ENCODE peak calls at places on chromosomes 6 and 20, in ten cellular contexts. I, X, S, Q, Y, N, R, L, G and D are unnamed samples.

GRCh38 chr6:160798625-160799024 is 96.6 kb downstream of the PLG start:
- DNase-seq in I (no peak), X (no peak), S (no peak), Q (no peak), Y (no peak), N (no peak), R (no peak), L (no peak), G (no peak), D (no peak)

GRCh38 chr20:23509580-23509913 is 18.6 kb downstream of the CST8 start:
- DNase-seq in I (no peak), X (no peak), S (no peak), Q (no peak), Y (no peak), N (no peak), R (no peak), L (no peak), G (no peak), D (no peak)

GRCh38 chr6:90463359-90463758 is 123.5 kb downstream of the MAP3K7 start:
- DNase-seq in I (no peak), X (no peak), S (no peak), Q (no peak), Y (no peak), N (no peak), R (no peak), L (no peak), G (no peak), D (no peak)

GRCh38 chr6:18990313-18990978 is 603.3 kb downstream of the RNF144B start:
- DNase-seq in I (peak), X (peak), S (peak), Q (peak), Y (peak), N (peak), R (peak), L (peak), G (peak), D (peak)

GRCh38 chr6:157530724-157531168 is 149.8 kb downstream of the ZDHHC14 start:
- DNase-seq in I (no peak), X (no peak), S (no peak), Q (no peak), Y (no peak), N (no peak), R (no peak), L (no peak), G (no peak), D (no peak)

GRCh38 chr6:33854572-33855030 is 50.8 kb upstream of the MLN start:
- DNase-seq in I (no peak), X (no peak), S (peak), Q (no peak), Y (no peak), N (no peak), R (no peak), L (no peak), G (no peak), D (no peak)

GRCh38 chr20:40637176-40637575 is 51.9 kb downstream of the MAFB start:
- DNase-seq in I (no peak), X (no peak), S (no peak), Q (no peak), Y (no peak), N (no peak), R (no peak), L (no peak), G (no peak), D (peak)

GRCh38 chr6:4291453-4292403 is 156.4 kb upstream of the ECI2 start:
- DNase-seq in I (peak), X (no peak), S (no peak), Q (peak), Y (no peak), N (no peak), R (peak), L (no peak), G (no peak), D (no peak)

GRCh38 chr6:134317471-134318131 is at the start of gene SGK1:
- DNase-seq in I (peak), X (no peak), S (no peak), Q (no peak), Y (peak), N (peak), R (peak), L (peak), G (no peak), D (no peak)

GRCh38 chr6:84033523-84034451 is at the start of gene MRAP2:
- DNase-seq in I (peak), X (peak), S (no peak), Q (no peak), Y (peak), N (peak), R (peak), L (no peak), G (peak), D (no peak)

GRCh38 chr20:49575551-49576060 is 7.7 kb upstream of the PTGIS start:
- DNase-seq in I (peak), X (no peak), S (peak), Q (peak), Y (no peak), N (no peak), R (no peak), L (peak), G (no peak), D (no peak)

GRCh38 chr6:28741363-28741762 is 182.4 kb downstream of the TRIM27 start:
- DNase-seq in I (no peak), X (no peak), S (no peak), Q (no peak), Y (no peak), N (no peak), R (no peak), L (no peak), G (no peak), D (no peak)

GRCh38 chr20:37379967-37380828 is 34.3 kb downstream of the SRC start:
- DNase-seq in I (no peak), X (peak), S (no peak), Q (no peak), Y (no peak), N (no peak), R (no peak), L (peak), G (no peak), D (no peak)

GRCh38 chr6:44303842-44304241 is 9.3 kb downstream of the AARS2 start:
- DNase-seq in I (no peak), X (no peak), S (no peak), Q (no peak), Y (no peak), N (no peak), R (no peak), L (no peak), G (no peak), D (no peak)

GRCh38 chr6:165889636-165890403 is 226.8 kb upstream of the PDE10A start:
- DNase-seq in I (peak), X (no peak), S (peak), Q (no peak), Y (no peak), N (no peak), R (peak), L (no peak), G (no peak), D (no peak)

GRCh38 chr6:43689421-43689820 is 1.8 kb upstream of the MRPS18A start:
- DNase-seq in I (no peak), X (no peak), S (no peak), Q (no peak), Y (no peak), N (no peak), R (no peak), L (no peak), G (no peak), D (no peak)

GRCh38 chr6:138769102-138769676 is 4.4 kb upstream of the CCDC28A start:
- DNase-seq in I (peak), X (no peak), S (no peak), Q (no peak), Y (no peak), N (no peak), R (no peak), L (no peak), G (no peak), D (no peak)

GRCh38 chr6:111804627-111805235 is 68.5 kb downstream of the FYN start:
- DNase-seq in I (peak), X (no peak), S (peak), Q (no peak), Y (no peak), N (peak), R (no peak), L (no peak), G (no peak), D (no peak)
- TF ChIP-seq CTCF in I (peak), X (no peak), S (no peak), Q (no peak), Y (no peak), N (no peak), R (no peak), L (peak), G (no peak), D (no peak)

GRCh38 chr6:151379933-151380847 is 11.2 kb downstream of the ZBTB2 start:
- DNase-seq in I (no peak), X (no peak), S (no peak), Q (no peak), Y (no peak), N (peak), R (no peak), L (no peak), G (no peak), D (no peak)

GRCh38 chr6:151377095-151377494 is 14.3 kb downstream of the ZBTB2 start:
- DNase-seq in I (no peak), X (no peak), S (no peak), Q (no peak), Y (no peak), N (no peak), R (no peak), L (no peak), G (no peak), D (no peak)

GRCh38 chr6:151375833-151376232 is 15.5 kb downstream of the ZBTB2 start:
- DNase-seq in I (no peak), X (no peak), S (no peak), Q (no peak), Y (no peak), N (no peak), R (no peak), L (no peak), G (no peak), D (no peak)

GRCh38 chr6:151374024-151374423 is 17.3 kb downstream of the ZBTB2 start:
- DNase-seq in I (peak), X (no peak), S (no peak), Q (peak), Y (no peak), N (no peak), R (peak), L (no peak), G (no peak), D (no peak)

DNA sequence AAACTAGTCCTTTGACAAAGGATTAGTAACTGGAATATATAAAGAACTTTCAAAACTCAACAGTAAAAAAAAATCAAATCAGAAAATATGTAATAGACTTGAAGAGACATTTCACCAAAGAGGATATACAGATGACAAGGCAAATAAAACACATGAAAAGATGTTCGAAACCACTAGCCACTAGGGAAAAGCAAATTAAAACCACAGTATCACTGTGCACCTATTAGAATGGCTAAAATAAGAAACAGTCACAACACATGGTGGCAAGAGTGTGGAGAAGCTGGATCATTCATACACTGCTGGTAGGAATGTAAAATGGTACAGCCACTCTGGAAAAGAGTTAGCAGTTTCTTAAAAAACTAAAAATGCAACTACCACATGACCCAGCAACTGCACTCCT is 14.9 kb downstream of the ZBTB2 start:
- DNase-seq in I (no peak), X (no peak), S (no peak), Q (no peak), Y (no peak), N (no peak), R (no peak), L (no peak), G (no peak), D (no peak)
- TF ChIP-seq CTCF in I (no peak), X (no peak), S (no peak), Q (no peak), Y (no peak), N (no peak), R (no peak), L (no peak), G (no peak), D (no peak)

GRCh38 chr6:149319413-149319812 is 1.9 kb downstream of the TAB2 start:
- DNase-seq in I (no peak), X (no peak), S (no peak), Q (no peak), Y (no peak), N (no peak), R (no peak), L (no peak), G (no peak), D (no peak)

GRCh38 chr6:149316108-149316727 is 1.3 kb upstream of the TAB2 start:
- DNase-seq in I (no peak), X (no peak), S (no peak), Q (no peak), Y (no peak), N (no peak), R (no peak), L (no peak), G (no peak), D (no peak)

GRCh38 chr6:149318581-149319286 is 1.2 kb downstream of the TAB2 start:
- DNase-seq in I (peak), X (peak), S (no peak), Q (no peak), Y (no peak), N (peak), R (peak), L (no peak), G (no peak), D (no peak)

GRCh38 chr6:149317656-149318571 is at the start of gene TAB2:
- DNase-seq in I (peak), X (peak), S (peak), Q (peak), Y (peak), N (peak), R (peak), L (peak), G (peak), D (peak)

GRCh38 chr6:149316740-149317655 is 514 bp upstream of the TAB2 start:
- DNase-seq in I (peak), X (peak), S (peak), Q (peak), Y (peak), N (peak), R (peak), L (peak), G (peak), D (peak)
- TF ChIP-seq CTCF in I (no peak), X (no peak), S (peak), Q (no peak), Y (no peak), N (no peak), R (no peak), L (peak), G (no peak), D (peak)

GRCh38 chr6:119349041-119349340 is 570 bp downstream of the MAN1A1 start:
- DNase-seq in I (no peak), X (no peak), S (no peak), Q (no peak), Y (no peak), N (peak), R (no peak), L (peak), G (peak), D (no peak)

GRCh38 chr6:119348308-119349040 is 1.1 kb downstream of the MAN1A1 start:
- DNase-seq in I (peak), X (peak), S (peak), Q (peak), Y (peak), N (peak), R (peak), L (peak), G (peak), D (peak)

GRCh38 chr6:119350202-119351004 is 842 bp upstream of the MAN1A1 start:
- DNase-seq in I (peak), X (peak), S (peak), Q (no peak), Y (no peak), N (peak), R (peak), L (no peak), G (no peak), D (no peak)

GRCh38 chr6:119349341-119350201 is at the start of gene MAN1A1:
- DNase-seq in I (peak), X (peak), S (peak), Q (peak), Y (peak), N (peak), R (peak), L (peak), G (peak), D (peak)

GRCh38 chr6:119351005-119351394 is 1.4 kb upstream of the MAN1A1 start:
- DNase-seq in I (peak), X (no peak), S (no peak), Q (no peak), Y (no peak), N (no peak), R (no peak), L (no peak), G (no peak), D (no peak)
- TF ChIP-seq CTCF in I (peak), X (peak), S (peak), Q (peak), Y (no peak), N (peak), R (no peak), L (peak), G (peak), D (peak)

DNA sequence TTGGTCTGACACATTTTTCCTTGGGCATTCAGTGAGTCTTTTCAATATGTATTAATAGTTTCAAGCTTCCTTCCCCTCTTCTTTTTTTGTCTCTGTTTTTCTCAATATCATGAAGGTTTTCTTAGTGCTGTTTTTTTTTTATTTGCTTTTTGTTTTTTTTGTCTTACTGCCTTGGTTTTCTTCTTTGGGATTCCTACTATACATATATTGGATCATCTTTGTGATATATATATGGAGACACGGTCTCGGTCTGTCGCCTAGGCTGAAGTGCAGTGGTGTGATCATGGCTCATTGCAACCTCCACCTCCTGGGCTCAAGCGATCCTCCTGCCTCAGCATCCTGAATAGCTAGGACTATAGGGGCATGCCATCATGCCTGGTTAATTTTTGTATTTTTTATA is 43.8 kb downstream of the NCOA3 start:
- DNase-seq in I (no peak), X (no peak), S (no peak), Q (no peak), Y (no peak), N (no peak), R (no peak), L (no peak), G (no peak), D (no peak)
- TF ChIP-seq CTCF in I (no peak), X (no peak), S (no peak), Q (no peak), Y (no peak), N (no peak), R (no peak), L (no peak), G (no peak), D (no peak)

DNA sequence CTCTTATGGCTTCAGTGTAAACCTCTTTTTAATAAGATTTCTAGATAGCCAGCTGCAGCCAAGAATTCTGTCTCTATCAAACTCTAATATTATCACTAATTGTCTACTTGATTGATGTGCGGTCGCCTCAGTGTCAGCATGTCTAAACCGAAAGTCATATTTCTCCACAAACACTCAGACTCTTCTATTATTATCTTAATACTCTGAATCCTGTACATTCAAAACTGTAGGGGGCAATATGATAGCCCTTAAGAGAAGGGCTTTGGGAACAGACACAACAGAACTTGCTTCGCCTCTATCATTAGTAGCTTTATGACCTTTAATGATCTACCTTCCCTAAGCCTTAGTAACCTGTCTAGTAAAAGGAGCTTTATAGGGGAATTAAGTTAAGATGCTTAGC is 379.7 kb upstream of the PTCHD4 start:
- DNase-seq in I (no peak), X (no peak), S (no peak), Q (no peak), Y (no peak), N (no peak), R (no peak), L (no peak), G (no peak), D (no peak)
- TF ChIP-seq CTCF in I (no peak), X (no peak), S (no peak), Q (no peak), Y (no peak), N (no peak), R (no peak), L (no peak), G (no peak), D (no peak)

DNA sequence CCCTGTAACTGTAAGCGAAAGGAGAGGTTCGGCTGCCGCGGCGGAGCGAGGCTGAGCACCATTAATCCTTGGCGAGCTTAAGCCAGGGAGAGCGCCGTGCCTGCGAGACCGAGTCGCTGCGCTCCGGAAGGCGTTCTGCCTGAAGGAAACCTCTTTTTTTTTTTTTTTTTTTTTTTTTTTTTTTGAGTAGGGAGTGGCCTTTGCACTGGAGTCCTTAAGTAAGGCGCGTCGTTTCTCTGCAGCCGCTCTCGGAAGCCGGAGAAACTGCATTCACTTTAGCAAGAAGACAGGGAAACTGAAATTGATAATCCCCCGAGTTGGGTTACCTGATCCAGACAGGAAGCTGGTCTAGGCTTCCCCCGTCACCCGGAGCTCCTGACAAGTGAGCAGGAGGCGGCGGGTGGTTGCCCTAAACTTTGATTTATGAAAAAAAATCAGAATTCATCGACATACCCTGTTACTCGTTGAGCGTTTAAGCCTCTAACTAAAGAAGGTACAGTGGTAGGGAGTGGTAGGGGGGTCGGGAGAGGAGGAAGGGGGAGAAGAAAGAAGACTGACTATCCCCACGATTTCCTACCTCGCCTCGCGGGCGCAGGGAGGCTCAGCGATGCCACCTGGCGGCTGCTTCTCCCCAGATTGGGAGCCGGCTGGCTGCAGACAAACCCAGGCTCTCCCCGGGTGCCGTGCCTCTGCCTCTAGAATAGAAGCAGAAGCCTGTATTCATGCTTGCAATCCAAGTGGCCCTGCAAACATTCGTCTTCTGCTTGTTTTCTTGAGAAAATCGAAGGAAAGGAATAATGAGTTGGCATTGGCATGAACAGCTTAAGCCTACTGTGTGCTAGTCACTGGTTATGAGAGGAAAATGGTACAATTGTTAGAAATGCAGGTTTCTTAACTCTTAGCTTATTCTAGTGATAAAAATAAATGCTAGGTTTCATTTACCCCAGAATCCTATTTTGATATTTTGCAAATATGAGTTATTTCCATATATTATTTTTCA is 4.4 kb upstream of the SOX4 start:
- DNase-seq in I (peak), X (peak), S (peak), Q (peak), Y (peak), N (peak), R (peak), L (peak), G (peak), D (peak)
- TF ChIP-seq CTCF in I (peak), X (peak), S (peak), Q (peak), Y (peak), N (peak), R (peak), L (peak), G (peak), D (peak)

GRCh38 chr20:14148042-14148441 is 152.7 kb downstream of the MACROD2 start:
- DNase-seq in I (peak), X (no peak), S (no peak), Q (no peak), Y (no peak), N (no peak), R (no peak), L (no peak), G (no peak), D (no peak)
- TF ChIP-seq CTCF in I (no peak), X (no peak), S (no peak), Q (no peak), Y (no peak), N (no peak), R (no peak), L (no peak), G (no peak), D (no peak)